ENCODE peak calls at places on chromosome 5, in ten cellular contexts. U is MCF 10A, K is amniotic stem cell, P is nucleus accumbens, C is Calu3, O is RPMI7951, F is T-helper 9 cell, N is HuH-7, B is AG09309, E is hippocampal formation. V is an unnamed sample.

GRCh38 chr5:126970517-126971017 is 59.8 kb downstream of the MARCHF3 start:
- DNase-seq in U (no peak), K (no peak), P (no peak), C (no peak), O (peak), F (no peak), N (no peak), B (peak), E (no peak), V (peak)

GRCh38 chr5:21823588-21823987 is 1029.6 kb downstream of the CDH12 start:
- DNase-seq in U (peak), K (no peak), P (no peak), C (no peak), O (no peak), F (no peak), N (no peak), B (no peak), E (no peak), V (no peak)

GRCh38 chr5:65924366-65925093 is 1.8 kb upstream of the ERBIN start:
- DNase-seq in U (no peak), K (no peak), P (no peak), C (no peak), O (no peak), F (no peak), N (peak), B (no peak), E (peak), V (no peak)

GRCh38 chr5:166046956-166047355 is 2244.5 kb upstream of the WWC1 start:
- DNase-seq in U (no peak), K (no peak), P (no peak), C (no peak), O (no peak), F (no peak), N (no peak), B (no peak), E (no peak), V (no peak)

GRCh38 chr5:1055896-1056610 is 47.5 kb downstream of the NKD2 start:
- DNase-seq in U (no peak), K (no peak), P (no peak), C (no peak), O (no peak), F (no peak), N (no peak), B (no peak), E (no peak), V (no peak)

GRCh38 chr5:912356-913091 is 19.8 kb downstream of the TRIP13 start:
- DNase-seq in U (peak), K (no peak), P (peak), C (no peak), O (peak), F (peak), N (no peak), B (peak), E (no peak), V (peak)

GRCh38 chr5:160548949-160549665 is 127.5 kb downstream of the PTTG1 start:
- DNase-seq in U (no peak), K (no peak), P (no peak), C (no peak), O (peak), F (no peak), N (no peak), B (peak), E (no peak), V (no peak)

GRCh38 chr5:60585618-60586017 is 114.3 kb downstream of the DEPDC1B start:
- DNase-seq in U (no peak), K (no peak), P (no peak), C (no peak), O (no peak), F (no peak), N (no peak), B (no peak), E (no peak), V (no peak)

GRCh38 chr5:1298067-1298551 is 3.2 kb upstream of the TERT start:
- DNase-seq in U (no peak), K (no peak), P (no peak), C (no peak), O (no peak), F (no peak), N (no peak), B (no peak), E (no peak), V (no peak)

GRCh38 chr5:150319484-150319790 is 16.7 kb upstream of the ARSI start:
- DNase-seq in U (no peak), K (no peak), P (no peak), C (no peak), O (no peak), F (no peak), N (no peak), B (no peak), E (no peak), V (no peak)

GRCh38 chr5:352639-353598 is 31.4 kb downstream of the AHRR start:
- DNase-seq in U (no peak), K (no peak), P (no peak), C (no peak), O (no peak), F (no peak), N (no peak), B (no peak), E (no peak), V (no peak)

GRCh38 chr5:111975133-111975532 is 218.1 kb upstream of the NREP start:
- DNase-seq in U (no peak), K (no peak), P (no peak), C (no peak), O (no peak), F (no peak), N (no peak), B (no peak), E (no peak), V (no peak)

GRCh38 chr5:1515921-1516571 is 7.7 kb downstream of the LPCAT1 start:
- DNase-seq in U (peak), K (no peak), P (no peak), C (peak), O (no peak), F (no peak), N (no peak), B (no peak), E (no peak), V (no peak)

GRCh38 chr5:20088361-20088760 is 100.4 kb upstream of the CDH18 start:
- DNase-seq in U (no peak), K (no peak), P (no peak), C (no peak), O (no peak), F (no peak), N (no peak), B (no peak), E (no peak), V (no peak)

GRCh38 chr5:76855961-76856360 is 6.1 kb downstream of the S100Z start:
- DNase-seq in U (no peak), K (no peak), P (no peak), C (no peak), O (no peak), F (no peak), N (no peak), B (no peak), E (no peak), V (no peak)

GRCh38 chr5:23084815-23085214 is 231.7 kb upstream of the CDH12 start:
- DNase-seq in U (no peak), K (no peak), P (no peak), C (no peak), O (no peak), F (no peak), N (no peak), B (no peak), E (no peak), V (no peak)

GRCh38 chr5:141330299-141331080 is at the start of gene PCDHGA1:
- DNase-seq in U (peak), K (peak), P (no peak), C (no peak), O (peak), F (no peak), N (peak), B (peak), E (no peak), V (no peak)

GRCh38 chr5:37492778-37493555 is 113.8 kb downstream of the WDR70 start:
- DNase-seq in U (no peak), K (no peak), P (no peak), C (no peak), O (no peak), F (no peak), N (no peak), B (no peak), E (no peak), V (no peak)

GRCh38 chr5:163773181-163773580 is 267.8 kb downstream of the MAT2B start:
- DNase-seq in U (no peak), K (no peak), P (no peak), C (no peak), O (no peak), F (no peak), N (no peak), B (no peak), E (no peak), V (no peak)

V was measured in retinal pigment epithelial cell.